ENCODE peak calls at places on chromosomes 3 and 15, in four cellular contexts. C, S, O and F are unnamed samples.

GRCh38 chr3:46699846-46700523 is 1.2 kb upstream of the TMIE start:
- DNase-seq in C (no peak), S (no peak), O (no peak), F (no peak)

GRCh38 chr3:143973352-143974021 is 1.9 kb downstream of the DIPK2A start:
- DNase-seq in C (peak), S (no peak), O (no peak), F (peak)

GRCh38 chr3:77887611-77888010 is 847.7 kb downstream of the ROBO2 start:
- DNase-seq in C (no peak), S (no peak), O (no peak), F (no peak)

GRCh38 chr15:40943764-40944365 is 9.4 kb upstream of the CHAC1 start:
- DNase-seq in C (no peak), S (no peak), O (no peak), F (no peak)

GRCh38 chr3:114714237-114714636 is 420.4 kb downstream of the TIGIT start:
- DNase-seq in C (peak), S (no peak), O (no peak), F (no peak)

GRCh38 chr15:39247574-39247973 is 333.3 kb upstream of the THBS1 start:
- DNase-seq in C (no peak), S (no peak), O (peak), F (no peak)

GRCh38 chr3:23820888-23821287 is 15.1 kb downstream of the UBE2E1 start:
- DNase-seq in C (peak), S (no peak), O (no peak), F (peak)

GRCh38 chr3:167783781-167784180 is 48.3 kb downstream of the SERPINI1 start:
- DNase-seq in C (no peak), S (no peak), O (peak), F (no peak)

GRCh38 chr15:36469567-36469966 is 109.9 kb upstream of the CDIN1 start:
- DNase-seq in C (no peak), S (no peak), O (peak), F (no peak)

GRCh38 chr15:59224474-59224873 is 17.8 kb downstream of the LDHAL6B start:
- DNase-seq in C (no peak), S (no peak), O (no peak), F (no peak)

GRCh38 chr3:39638286-39638685 is 170.8 kb downstream of the MOBP start:
- DNase-seq in C (no peak), S (no peak), O (no peak), F (no peak)

GRCh38 chr3:11917051-11917450 is 70.4 kb upstream of the TAMM41 start:
- DNase-seq in C (no peak), S (no peak), O (no peak), F (no peak)

GRCh38 chr3:130276203-130276803 is 69.2 kb upstream of the COL6A5 start:
- DNase-seq in C (peak), S (peak), O (peak), F (peak)

GRCh38 chr3:148006508-148006907 is 597.3 kb downstream of the ZIC1 start:
- DNase-seq in C (peak), S (no peak), O (peak), F (peak)

GRCh38 chr3:187889601-187890404 is 144.5 kb upstream of the BCL6 start:
- DNase-seq in C (no peak), S (peak), O (no peak), F (no peak)

GRCh38 chr3:134931045-134931775 is 136.2 kb downstream of the EPHB1 start:
- DNase-seq in C (no peak), S (no peak), O (no peak), F (no peak)

GRCh38 chr3:25784971-25785370 is 1.7 kb upstream of the NGLY1 start:
- DNase-seq in C (no peak), S (no peak), O (no peak), F (no peak)

GRCh38 chr15:98442901-98443300 is 205.4 kb upstream of the IGF1R start:
- DNase-seq in C (no peak), S (no peak), O (no peak), F (peak)

GRCh38 chr15:98442379-98442833 is 205.9 kb upstream of the IGF1R start:
- DNase-seq in C (peak), S (peak), O (peak), F (peak)

GRCh38 chr15:98444067-98444600 is 204.2 kb upstream of the IGF1R start:
- DNase-seq in C (no peak), S (no peak), O (no peak), F (no peak)

GRCh38 chr15:98441599-98441998 is 206.7 kb upstream of the IGF1R start:
- DNase-seq in C (no peak), S (no peak), O (no peak), F (no peak)

GRCh38 chr15:98443483-98443882 is 204.9 kb upstream of the IGF1R start:
- DNase-seq in C (peak), S (no peak), O (no peak), F (no peak)
- H3K4me2 ChIP-seq in C (peak), S (no peak), O (no peak), F (no peak)

DNA sequence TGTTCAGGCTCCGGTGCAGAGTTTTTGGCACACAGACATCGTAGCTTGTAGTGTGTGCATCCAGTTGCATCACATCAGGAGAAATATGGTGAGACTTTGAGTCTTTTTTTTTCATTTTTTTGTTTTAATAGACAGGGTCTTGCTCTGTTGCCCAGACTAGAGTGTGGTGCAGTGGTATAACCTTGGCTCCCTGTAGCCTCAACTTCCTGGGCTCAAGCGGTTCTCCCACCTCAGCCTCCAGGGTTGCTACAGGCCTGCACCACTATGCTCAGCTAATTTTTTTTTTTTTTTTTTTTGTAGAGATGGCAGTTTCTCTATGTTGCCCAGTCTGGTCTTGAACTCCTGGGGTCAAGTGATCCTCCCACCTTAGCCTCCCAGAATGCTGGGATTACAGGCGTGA is 51.1 kb upstream of the TEX264 start:
- DNase-seq in C (no peak), S (no peak), O (no peak), F (no peak)
- H3K27ac ChIP-seq in C (no peak), S (no peak), O (no peak), F (no peak)

DNA sequence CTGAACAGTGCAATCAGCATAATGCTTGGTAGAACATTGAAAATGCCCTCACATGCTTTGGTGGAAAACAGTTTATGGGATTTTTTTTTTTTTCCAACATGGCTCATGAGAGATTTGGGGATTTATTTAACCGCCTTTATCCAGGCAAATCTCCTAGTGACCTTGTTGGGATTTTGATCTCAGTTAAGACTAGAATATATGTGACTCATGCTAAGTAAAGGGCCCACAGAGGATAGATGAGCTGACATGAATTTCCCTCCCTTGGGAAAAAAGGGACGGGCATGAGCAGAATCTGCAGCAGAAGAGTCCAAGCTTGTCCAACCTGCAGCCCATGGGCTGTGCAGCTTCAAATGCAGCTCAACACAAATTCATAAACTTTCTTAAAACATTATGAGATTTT is 18.6 kb downstream of the LRTM1 start:
- DNase-seq in C (no peak), S (no peak), O (no peak), F (no peak)
- H3K9ac ChIP-seq in C (no peak), S (no peak), O (no peak), F (no peak)

DNA sequence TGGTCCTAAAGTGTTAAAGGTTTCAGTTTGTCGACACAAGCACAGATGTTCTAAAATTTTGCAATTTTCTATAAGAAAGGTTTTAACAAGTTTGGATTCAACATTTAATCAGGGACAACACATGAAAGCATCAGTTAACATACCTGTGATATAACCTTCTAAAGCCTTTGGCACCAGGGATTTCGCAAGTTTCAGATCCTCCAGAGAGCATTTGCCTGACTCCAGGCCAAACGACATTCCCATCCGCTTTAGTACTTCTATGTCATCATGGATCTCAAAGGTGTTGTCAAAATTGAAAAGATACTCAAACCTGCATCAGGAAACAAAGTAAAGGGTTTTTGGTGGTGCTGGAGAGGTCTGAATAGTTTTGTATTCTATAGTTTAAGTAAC is 83.1 kb downstream of the ATP1B3 start:
- DNase-seq in C (no peak), S (peak), O (no peak), F (peak)
- H3K4me2 ChIP-seq in C (no peak), S (peak), O (peak), F (peak)

DNA sequence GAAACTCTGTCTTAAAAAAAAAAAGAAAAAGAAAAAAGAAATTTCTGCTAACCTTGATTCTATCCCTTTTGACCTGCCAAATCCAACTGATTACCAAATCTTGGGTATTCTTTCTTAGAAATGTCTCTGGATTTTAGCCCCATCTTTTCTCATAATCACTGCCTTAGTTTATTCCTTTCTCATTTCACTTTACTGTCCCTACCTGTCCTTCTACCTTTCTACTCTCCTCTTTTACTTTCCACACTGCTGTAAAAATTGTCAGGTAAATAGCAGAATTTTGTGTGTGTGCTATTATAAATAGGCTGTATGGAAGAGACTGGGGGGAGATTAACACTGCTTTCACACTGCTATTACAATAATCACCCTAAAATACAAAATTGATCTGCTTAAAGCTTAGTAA is 16.7 kb downstream of the PIK3CA start:
- DNase-seq in C (no peak), S (no peak), O (no peak), F (no peak)
- H3K27ac ChIP-seq in C (no peak), S (no peak), O (no peak), F (no peak)

GRCh38 chr15:69304176-69304533 is 5.4 kb downstream of the PAQR5 start:
- DNase-seq in C (no peak), S (peak), O (peak), F (peak)

GRCh38 chr15:69305204-69305931 is 6.7 kb downstream of the PAQR5 start:
- DNase-seq in C (no peak), S (peak), O (peak), F (peak)

GRCh38 chr15:69303337-69304175 is 4.8 kb downstream of the PAQR5 start:
- DNase-seq in C (peak), S (no peak), O (no peak), F (no peak)

GRCh38 chr15:69307939-69308338 is 9.2 kb downstream of the PAQR5 start:
- DNase-seq in C (no peak), S (no peak), O (no peak), F (no peak)

GRCh38 chr15:69305933-69306568 is 7.3 kb downstream of the PAQR5 start:
- DNase-seq in C (no peak), S (no peak), O (peak), F (no peak)
- H3K9ac ChIP-seq in C (no peak), S (peak), O (peak), F (peak)

GRCh38 chr3:139677341-139678155 is at the start of gene NMNAT3:
- DNase-seq in C (peak), S (peak), O (peak), F (peak)
- H3K4me2 ChIP-seq in C (peak), S (peak), O (peak), F (peak)

DNA sequence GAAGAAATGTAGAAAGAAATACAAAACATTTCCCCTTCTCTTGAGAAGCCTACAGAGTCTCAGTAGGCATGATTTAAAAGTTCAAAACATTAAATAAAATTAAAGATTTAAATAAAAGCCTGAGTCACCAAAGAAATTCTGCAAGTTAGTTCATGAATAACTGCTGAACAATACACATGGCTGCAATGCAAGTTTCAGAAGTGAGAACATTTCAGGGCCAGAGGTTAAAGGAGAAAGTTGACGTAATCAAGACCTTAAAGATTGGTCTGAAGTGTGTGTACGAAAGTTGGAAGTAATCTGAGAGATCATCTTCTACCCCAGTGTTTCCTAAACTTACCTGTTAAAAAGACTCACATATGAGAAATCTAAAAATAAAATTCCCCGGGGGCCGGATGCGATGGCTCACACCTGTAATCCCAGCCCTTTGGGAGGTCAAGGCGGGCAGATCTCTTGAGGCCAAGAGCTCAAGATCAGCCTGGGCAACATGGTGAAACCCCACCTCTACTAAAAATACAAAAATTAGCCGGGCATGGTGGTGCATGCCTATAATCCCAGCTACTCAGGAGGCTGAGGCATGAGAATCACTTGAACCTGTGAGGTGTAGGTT is 108.7 kb upstream of the PHLDB2 start:
- DNase-seq in C (no peak), S (no peak), O (no peak), F (peak)
- H3K27ac ChIP-seq in C (no peak), S (no peak), O (no peak), F (peak)

DNA sequence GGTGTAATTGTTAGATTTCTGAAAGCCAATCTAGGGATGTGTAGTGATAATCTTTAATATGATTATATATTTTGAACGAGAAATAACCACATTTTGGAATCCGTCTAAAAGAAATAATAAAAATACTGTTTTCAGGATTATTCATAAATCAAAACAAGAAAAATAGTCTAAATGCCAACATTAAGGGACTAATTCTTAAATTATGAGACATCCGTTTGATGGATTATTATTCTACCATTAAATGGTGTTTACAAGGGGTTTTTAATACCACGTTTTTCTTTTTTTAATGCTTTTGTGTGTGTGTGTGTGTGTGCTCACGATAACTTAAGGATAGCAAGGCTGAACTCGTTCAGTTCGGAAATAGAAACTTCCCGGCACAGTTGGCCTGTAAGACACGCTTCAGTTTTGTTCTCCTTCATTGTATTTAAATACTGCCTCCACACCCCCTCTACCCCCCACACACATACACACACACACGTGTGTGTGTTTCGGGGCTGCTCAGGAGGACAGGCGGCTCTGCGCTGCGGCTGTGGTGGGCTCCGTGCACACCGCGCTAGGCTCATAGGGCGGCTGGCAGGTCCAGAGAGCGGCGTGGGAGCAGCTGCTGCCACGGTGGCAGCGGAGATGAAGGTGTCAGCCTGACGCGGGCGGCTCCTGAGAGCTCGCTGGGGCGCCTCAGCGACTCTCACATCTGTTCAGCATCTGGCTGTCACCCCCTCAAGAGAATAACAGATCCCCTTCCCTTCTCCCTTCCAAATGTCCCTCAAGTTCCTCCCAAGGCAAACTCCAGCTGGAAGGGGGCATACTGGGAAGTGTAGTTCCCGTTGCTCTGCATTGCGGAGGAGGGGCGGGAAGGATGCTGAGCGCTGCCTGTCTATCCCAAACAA is 23.0 kb upstream of the ANP32A start:
- DNase-seq in C (peak), S (no peak), O (peak), F (no peak)
- H3K9ac ChIP-seq in C (no peak), S (no peak), O (peak), F (no peak)